ENCODE peak calls at places on chromosomes 12 and 14, in six cellular contexts. One of them, this sample, is unnamed. For H3K4me1 and H3K27me3, the result is how much of the 10 kb centered on the place peaks cover.

GRCh38 chr12:84924956-84925355 is 12.4 kb upstream of the SLC6A15 start:
- DNase-seq in lower lobe of right lung: no peak
- DNase-seq in pancreas: no peak
- DNase-seq in osteoblast: no peak
- DNase-seq in spleen: no peak
- DNase-seq in uterus: no peak
- DNase-seq in this sample: no peak

GRCh38 chr12:4909734-4910501 is at the start of gene KCNA1:
- DNase-seq in lower lobe of right lung: no peak
- DNase-seq in pancreas: no peak
- DNase-seq in osteoblast: peak
- DNase-seq in spleen: no peak
- DNase-seq in uterus: peak
- DNase-seq in this sample: no peak

GRCh38 chr12:115946092-115946491 is 331.4 kb downstream of the MED13L start:
- DNase-seq in lower lobe of right lung: no peak
- DNase-seq in pancreas: no peak
- DNase-seq in osteoblast: no peak
- DNase-seq in spleen: no peak
- DNase-seq in uterus: no peak
- DNase-seq in this sample: no peak

GRCh38 chr12:127083028-127083949 is 1183.7 kb upstream of the TMEM132C start:
- DNase-seq in lower lobe of right lung: no peak
- DNase-seq in pancreas: no peak
- DNase-seq in osteoblast: peak
- DNase-seq in spleen: no peak
- DNase-seq in uterus: no peak
- DNase-seq in this sample: no peak

GRCh38 chr14:75022655-75023054 is 19.9 kb downstream of the EIF2B2 start:
- DNase-seq in lower lobe of right lung: no peak
- DNase-seq in pancreas: no peak
- DNase-seq in osteoblast: no peak
- DNase-seq in spleen: no peak
- DNase-seq in uterus: no peak
- DNase-seq in this sample: no peak

GRCh38 chr12:132469423-132469822 is 20.5 kb upstream of the FBRSL1 start:
- DNase-seq in lower lobe of right lung: no peak
- DNase-seq in pancreas: no peak
- DNase-seq in osteoblast: no peak
- DNase-seq in spleen: peak
- DNase-seq in uterus: no peak
- DNase-seq in this sample: no peak

GRCh38 chr12:45473636-45474035 is 255.9 kb upstream of the ARID2 start:
- DNase-seq in lower lobe of right lung: no peak
- DNase-seq in pancreas: no peak
- DNase-seq in osteoblast: no peak
- DNase-seq in spleen: no peak
- DNase-seq in uterus: no peak
- DNase-seq in this sample: no peak

GRCh38 chr12:22066235-22066765 is 20.3 kb downstream of the CMAS start:
- DNase-seq in lower lobe of right lung: no peak
- DNase-seq in pancreas: no peak
- DNase-seq in osteoblast: no peak
- DNase-seq in spleen: no peak
- DNase-seq in uterus: no peak
- DNase-seq in this sample: no peak

GRCh38 chr14:94761999-94762377 is 7.9 kb downstream of the GSC start:
- DNase-seq in lower lobe of right lung: no peak
- DNase-seq in pancreas: no peak
- DNase-seq in osteoblast: no peak
- DNase-seq in spleen: no peak
- DNase-seq in uterus: no peak
- DNase-seq in this sample: no peak

GRCh38 chr14:106436310-106436905 is 910.0 kb downstream of the TMEM121 start:
- DNase-seq in lower lobe of right lung: peak
- DNase-seq in pancreas: peak
- DNase-seq in osteoblast: no peak
- DNase-seq in spleen: peak
- DNase-seq in uterus: no peak
- DNase-seq in this sample: peak

GRCh38 chr12:126271138-126271537 is 1205.9 kb downstream of the AACS start:
- DNase-seq in lower lobe of right lung: no peak
- DNase-seq in pancreas: no peak
- DNase-seq in osteoblast: no peak
- DNase-seq in spleen: no peak
- DNase-seq in uterus: no peak
- DNase-seq in this sample: no peak

GRCh38 chr12:128737292-128737966 is 86.3 kb downstream of the SLC15A4 start:
- DNase-seq in lower lobe of right lung: no peak
- DNase-seq in pancreas: no peak
- DNase-seq in osteoblast: no peak
- DNase-seq in spleen: no peak
- DNase-seq in uterus: no peak
- DNase-seq in this sample: no peak

GRCh38 chr14:69464829-69465228 is 19.7 kb upstream of the PLEKHD1 start:
- DNase-seq in lower lobe of right lung: no peak
- DNase-seq in pancreas: no peak
- DNase-seq in osteoblast: peak
- DNase-seq in spleen: no peak
- DNase-seq in uterus: no peak
- DNase-seq in this sample: no peak

GRCh38 chr14:89651805-89652204 is 234.8 kb upstream of the FOXN3 start:
- DNase-seq in lower lobe of right lung: no peak
- DNase-seq in pancreas: no peak
- DNase-seq in osteoblast: no peak
- DNase-seq in spleen: no peak
- DNase-seq in uterus: no peak
- DNase-seq in this sample: no peak

GRCh38 chr12:5969156-5969973 is 24.3 kb upstream of the ANO2 start:
- DNase-seq in lower lobe of right lung: no peak
- DNase-seq in pancreas: no peak
- DNase-seq in osteoblast: no peak
- DNase-seq in spleen: no peak
- DNase-seq in uterus: no peak
- DNase-seq in this sample: no peak

GRCh38 chr12:27549231-27549800 is 25.3 kb downstream of the PPFIBP1 start:
- DNase-seq in lower lobe of right lung: no peak
- DNase-seq in pancreas: no peak
- DNase-seq in osteoblast: no peak
- DNase-seq in spleen: no peak
- DNase-seq in uterus: no peak
- DNase-seq in this sample: no peak

GRCh38 chr12:132160016-132160415 is 15.8 kb downstream of the NOC4L start:
- DNase-seq in lower lobe of right lung: no peak
- DNase-seq in pancreas: no peak
- DNase-seq in osteoblast: no peak
- DNase-seq in spleen: peak
- DNase-seq in uterus: no peak
- DNase-seq in this sample: no peak

GRCh38 chr12:107091989-107092641 is 1.2 kb downstream of the CRY1 start:
- DNase-seq in lower lobe of right lung: no peak
- DNase-seq in pancreas: peak
- DNase-seq in osteoblast: peak
- DNase-seq in spleen: no peak
- DNase-seq in uterus: no peak
- DNase-seq in this sample: no peak

GRCh38 chr14:35361141-35361480 is 43.4 kb downstream of the NFKBIA start:
- DNase-seq in lower lobe of right lung: peak
- DNase-seq in pancreas: no peak
- DNase-seq in osteoblast: no peak
- DNase-seq in spleen: no peak
- DNase-seq in uterus: no peak
- DNase-seq in this sample: no peak

GRCh38 chr12:124509676-124510300 is 57.6 kb downstream of the NCOR2 start:
- DNase-seq in lower lobe of right lung: no peak
- DNase-seq in pancreas: peak
- DNase-seq in osteoblast: peak
- DNase-seq in spleen: no peak
- DNase-seq in uterus: peak
- DNase-seq in this sample: no peak

GRCh38 chr12:15788266-15789214 is 648 bp downstream of the EPS8 start:
- DNase-seq in lower lobe of right lung: peak
- DNase-seq in pancreas: peak
- DNase-seq in osteoblast: peak
- DNase-seq in spleen: no peak
- DNase-seq in uterus: peak
- DNase-seq in this sample: no peak

GRCh38 chr12:18428416-18428815 is 167.1 kb downstream of the PIK3C2G start:
- DNase-seq in lower lobe of right lung: no peak
- DNase-seq in pancreas: no peak
- DNase-seq in osteoblast: no peak
- DNase-seq in spleen: no peak
- DNase-seq in uterus: no peak
- DNase-seq in this sample: no peak

GRCh38 chr12:118428643-118429042 is 52.3 kb downstream of the SUDS3 start:
- DNase-seq in lower lobe of right lung: no peak
- DNase-seq in pancreas: no peak
- DNase-seq in osteoblast: no peak
- DNase-seq in spleen: no peak
- DNase-seq in uterus: no peak
- DNase-seq in this sample: no peak

GRCh38 chr12:89138048-89138852 is 214.1 kb downstream of the DUSP6 start:
- DNase-seq in lower lobe of right lung: no peak
- DNase-seq in pancreas: no peak
- DNase-seq in osteoblast: peak
- DNase-seq in spleen: no peak
- DNase-seq in uterus: no peak
- DNase-seq in this sample: no peak

GRCh38 chr12:111991946-111992345 is 21.0 kb downstream of the TMEM116 start:
- DNase-seq in lower lobe of right lung: no peak
- DNase-seq in pancreas: no peak
- DNase-seq in osteoblast: no peak
- DNase-seq in spleen: no peak
- DNase-seq in uterus: no peak
- DNase-seq in this sample: no peak

GRCh38 chr12:90905691-90906370 is 49.1 kb downstream of the CCER1 start:
- DNase-seq in lower lobe of right lung: no peak
- DNase-seq in pancreas: no peak
- DNase-seq in osteoblast: no peak
- DNase-seq in spleen: no peak
- DNase-seq in uterus: no peak
- DNase-seq in this sample: no peak

GRCh38 chr12:110566993-110567392 is 16.1 kb downstream of the PPTC7 start:
- DNase-seq in lower lobe of right lung: no peak
- DNase-seq in pancreas: no peak
- DNase-seq in osteoblast: no peak
- DNase-seq in spleen: no peak
- DNase-seq in uterus: no peak
- DNase-seq in this sample: no peak
- H3K4me1 ChIP-seq in lower lobe of right lung: under half
- H3K4me1 ChIP-seq in pancreas: under half
- H3K4me1 ChIP-seq in osteoblast: under half
- H3K4me1 ChIP-seq in spleen: under half
- H3K4me1 ChIP-seq in uterus: under half
- H3K4me1 ChIP-seq in this sample: under half

DNA sequence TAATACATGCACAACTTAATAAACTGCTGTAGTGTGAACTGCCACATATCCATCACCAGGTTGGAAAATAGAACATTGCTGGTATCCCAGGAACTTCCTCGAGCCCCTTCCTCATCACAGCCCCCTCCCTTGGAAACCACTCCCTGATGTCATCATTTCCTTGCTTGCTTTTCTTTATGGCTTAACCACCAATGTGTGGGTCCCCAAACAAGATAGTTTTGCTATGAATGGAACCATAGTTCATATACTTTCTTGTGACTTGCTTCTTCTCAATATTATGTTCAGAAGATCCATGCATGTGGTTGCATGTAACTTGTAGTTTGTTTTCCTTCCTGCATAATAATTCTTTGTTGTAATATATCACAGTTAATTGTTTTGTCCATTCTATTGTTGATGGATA is 8.9 kb upstream of the WNT5B start:
- DNase-seq in lower lobe of right lung: no peak
- DNase-seq in pancreas: no peak
- DNase-seq in osteoblast: no peak
- DNase-seq in spleen: no peak
- DNase-seq in uterus: no peak
- DNase-seq in this sample: no peak
- H3K27me3 ChIP-seq in lower lobe of right lung: under half
- H3K27me3 ChIP-seq in pancreas: under half
- H3K27me3 ChIP-seq in osteoblast: under half
- H3K27me3 ChIP-seq in spleen: under half
- H3K27me3 ChIP-seq in uterus: under half
- H3K27me3 ChIP-seq in this sample: under half

DNA sequence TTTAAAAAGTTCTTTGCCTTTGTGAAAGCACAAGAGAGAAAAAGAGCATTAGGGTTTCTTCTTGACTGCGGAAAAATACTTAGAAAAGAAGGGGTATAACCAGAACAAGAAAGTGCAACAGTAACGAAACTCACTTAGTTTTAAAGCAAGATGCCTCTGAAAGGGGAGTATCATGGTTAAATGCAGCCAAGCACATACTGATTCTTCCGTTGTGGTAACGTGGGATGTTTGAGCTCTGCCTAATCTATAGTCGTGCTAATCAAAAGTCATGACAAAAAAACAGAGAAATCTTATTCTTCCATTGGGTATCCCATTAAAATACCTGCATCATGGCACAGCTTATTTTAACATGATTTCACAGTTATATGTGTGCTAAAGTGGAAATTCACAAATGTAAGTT is 187.8 kb upstream of the LRFN5 start:
- DNase-seq in lower lobe of right lung: no peak
- DNase-seq in pancreas: no peak
- DNase-seq in osteoblast: no peak
- DNase-seq in spleen: no peak
- DNase-seq in uterus: no peak
- DNase-seq in this sample: no peak
- TF ChIP-seq CTCF in lower lobe of right lung: no peak
- TF ChIP-seq CTCF in pancreas: no peak
- TF ChIP-seq CTCF in osteoblast: no peak
- TF ChIP-seq CTCF in spleen: no peak
- TF ChIP-seq CTCF in uterus: no peak
- TF ChIP-seq CTCF in this sample: no peak

GRCh38 chr14:91167380-91167770 is 53.5 kb downstream of the DGLUCY start:
- DNase-seq in lower lobe of right lung: no peak
- DNase-seq in pancreas: no peak
- DNase-seq in osteoblast: no peak
- DNase-seq in spleen: no peak
- DNase-seq in uterus: no peak
- DNase-seq in this sample: no peak
- H3K4me1 ChIP-seq in lower lobe of right lung: under half
- H3K4me1 ChIP-seq in pancreas: under half
- H3K4me1 ChIP-seq in osteoblast: under half
- H3K4me1 ChIP-seq in spleen: under half
- H3K4me1 ChIP-seq in uterus: under half
- H3K4me1 ChIP-seq in this sample: under half

GRCh38 chr12:47903151-47903611 is 1.6 kb downstream of the VDR start:
- DNase-seq in lower lobe of right lung: peak
- DNase-seq in pancreas: no peak
- DNase-seq in osteoblast: peak
- DNase-seq in spleen: no peak
- DNase-seq in uterus: no peak
- DNase-seq in this sample: peak
- H3K27me3 ChIP-seq in lower lobe of right lung: under half
- H3K27me3 ChIP-seq in pancreas: under half
- H3K27me3 ChIP-seq in osteoblast: under half
- H3K27me3 ChIP-seq in spleen: under half
- H3K27me3 ChIP-seq in uterus: under half
- H3K27me3 ChIP-seq in this sample: under half

GRCh38 chr12:40375076-40375475 is 150.3 kb downstream of the LRRK2 start:
- DNase-seq in lower lobe of right lung: no peak
- DNase-seq in pancreas: no peak
- DNase-seq in osteoblast: no peak
- DNase-seq in spleen: no peak
- DNase-seq in uterus: no peak
- DNase-seq in this sample: no peak
- TF ChIP-seq CTCF in lower lobe of right lung: peak
- TF ChIP-seq CTCF in pancreas: no peak
- TF ChIP-seq CTCF in osteoblast: peak
- TF ChIP-seq CTCF in spleen: no peak
- TF ChIP-seq CTCF in uterus: no peak
- TF ChIP-seq CTCF in this sample: no peak